ENCODE peak calls at places on chromosomes 1 and 21, in eight cellular contexts. T is testis; F is CD8-positive, alpha-beta T cell; H is A549; P is transverse colon; O is BE2C; W is esophagus muscularis mucosa; D is cardiac muscle cell. Y is an unnamed sample. For H3K4me1, the result is how much of the 10 kb centered on the place peaks cover.

GRCh38 chr1:180920702-180921101 is 8.0 kb downstream of the KIAA1614 start:
- DNase-seq in T (no peak), F (no peak), H (no peak), P (no peak), O (no peak), W (no peak), D (no peak), Y (no peak)

GRCh38 chr1:54151013-54151412 is 1.8 kb downstream of the CDCP2 start:
- DNase-seq in T (no peak), F (no peak), H (no peak), P (no peak), O (no peak), W (no peak), D (no peak), Y (no peak)

GRCh38 chr1:101820080-101820479 is 176.6 kb downstream of the OLFM3 start:
- DNase-seq in T (peak), F (no peak), H (no peak), P (no peak), O (peak), W (no peak), D (peak), Y (peak)

GRCh38 chr1:119294199-119294598 is 74.4 kb upstream of the HAO2 start:
- DNase-seq in T (no peak), F (no peak), H (no peak), P (no peak), O (no peak), W (no peak), D (no peak), Y (no peak)

GRCh38 chr21:31678478-31678877 is 19.0 kb downstream of the SOD1 start:
- DNase-seq in T (no peak), F (no peak), H (no peak), P (no peak), O (no peak), W (no peak), D (no peak), Y (no peak)

GRCh38 chr1:193774536-193775323 is 588.3 kb upstream of the B3GALT2 start:
- DNase-seq in T (no peak), F (no peak), H (no peak), P (no peak), O (no peak), W (no peak), D (no peak), Y (no peak)

GRCh38 chr1:151326619-151327222 is 495 bp downstream of the PI4KB start:
- DNase-seq in T (peak), F (no peak), H (peak), P (peak), O (peak), W (no peak), D (no peak), Y (no peak)

GRCh38 chr1:53092659-53093450 is 30.8 kb downstream of the PODN start:
- DNase-seq in T (no peak), F (no peak), H (no peak), P (no peak), O (no peak), W (no peak), D (no peak), Y (no peak)

GRCh38 chr1:34262921-34263320 is 86.2 kb downstream of the C1orf94 start:
- DNase-seq in T (no peak), F (no peak), H (no peak), P (no peak), O (no peak), W (peak), D (no peak), Y (peak)

GRCh38 chr21:37370152-37371040 is 3.8 kb downstream of the DYRK1A start:
- DNase-seq in T (no peak), F (no peak), H (no peak), P (no peak), O (no peak), W (no peak), D (no peak), Y (no peak)

GRCh38 chr1:169999357-169999756 is 75.1 kb downstream of the KIFAP3 start:
- DNase-seq in T (no peak), F (no peak), H (no peak), P (no peak), O (no peak), W (no peak), D (no peak), Y (no peak)

GRCh38 chr1:196433000-196433399 is 175.2 kb downstream of the KCNT2 start:
- DNase-seq in T (no peak), F (no peak), H (no peak), P (no peak), O (no peak), W (no peak), D (no peak), Y (no peak)

GRCh38 chr1:41411229-41411628 is 50.0 kb downstream of the FOXO6 start:
- DNase-seq in T (no peak), F (no peak), H (no peak), P (no peak), O (no peak), W (no peak), D (no peak), Y (no peak)

GRCh38 chr1:182143825-182144661 is 82.5 kb upstream of the ZNF648 start:
- DNase-seq in T (peak), F (no peak), H (no peak), P (peak), O (no peak), W (peak), D (peak), Y (peak)

GRCh38 chr1:23273450-23274133 is 56.3 kb upstream of the HTR1D start:
- DNase-seq in T (no peak), F (no peak), H (peak), P (no peak), O (no peak), W (no peak), D (no peak), Y (no peak)

GRCh38 chr1:89761901-89762300 is 58.9 kb upstream of the LRRC8D start:
- DNase-seq in T (no peak), F (no peak), H (no peak), P (no peak), O (no peak), W (no peak), D (no peak), Y (no peak)

GRCh38 chr1:54453089-54453488 is 46.9 kb upstream of the SSBP3 start:
- DNase-seq in T (no peak), F (no peak), H (no peak), P (no peak), O (no peak), W (no peak), D (no peak), Y (peak)

GRCh38 chr1:36752891-36753361 is 270.2 kb upstream of the CSF3R start:
- DNase-seq in T (no peak), F (no peak), H (no peak), P (no peak), O (no peak), W (no peak), D (no peak), Y (peak)

GRCh38 chr1:67749844-67750689 is 65.1 kb downstream of the GADD45A start:
- DNase-seq in T (peak), F (no peak), H (no peak), P (no peak), O (no peak), W (no peak), D (peak), Y (peak)

GRCh38 chr1:75725861-75726361 is 1.4 kb downstream of the ACADM start:
- DNase-seq in T (no peak), F (no peak), H (no peak), P (peak), O (no peak), W (no peak), D (no peak), Y (peak)

GRCh38 chr1:8814870-8815269 is 2.6 kb downstream of the RERE start:
- DNase-seq in T (peak), F (no peak), H (no peak), P (no peak), O (no peak), W (no peak), D (peak), Y (peak)

GRCh38 chr1:4587721-4588120 is 66.7 kb upstream of the AJAP1 start:
- DNase-seq in T (no peak), F (no peak), H (no peak), P (no peak), O (no peak), W (no peak), D (no peak), Y (no peak)

GRCh38 chr1:15191785-15192184 is 38.2 kb downstream of the TMEM51 start:
- DNase-seq in T (no peak), F (no peak), H (no peak), P (no peak), O (no peak), W (no peak), D (no peak), Y (no peak)

GRCh38 chr21:18443686-18444085 is 40.1 kb upstream of the TMPRSS15 start:
- DNase-seq in T (no peak), F (no peak), H (no peak), P (no peak), O (no peak), W (no peak), D (no peak), Y (no peak)

GRCh38 chr1:155970531-155971167 is 7.7 kb downstream of the ARHGEF2 start:
- DNase-seq in T (peak), F (no peak), H (no peak), P (peak), O (no peak), W (no peak), D (no peak), Y (no peak)

GRCh38 chr1:153563339-153563952 is 2.2 kb downstream of the S100A2 start:
- DNase-seq in T (no peak), F (no peak), H (no peak), P (no peak), O (no peak), W (no peak), D (no peak), Y (no peak)
- H3K4me1 ChIP-seq in T (under half), F (under half), H (half or more), P (under half), O (under half), W (under half), D (under half), Y (under half)

DNA sequence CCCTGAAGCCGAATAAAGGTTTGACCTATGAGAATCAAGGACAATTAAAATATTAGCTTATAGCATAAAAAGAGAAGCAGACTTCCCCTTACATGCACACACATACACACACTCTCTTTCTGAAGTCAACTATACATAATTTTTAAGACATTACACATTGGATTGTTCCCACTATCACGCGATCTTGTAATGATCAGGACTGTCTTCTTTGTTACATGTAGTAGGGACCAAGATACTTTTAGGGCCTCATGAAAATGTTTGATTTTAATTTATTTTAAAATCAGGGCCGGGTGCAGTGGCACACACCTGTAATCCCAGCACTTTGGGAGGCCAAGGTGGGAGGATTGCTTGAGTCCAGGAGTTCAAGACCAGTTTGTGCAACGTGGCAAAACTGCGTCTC is 16.4 kb upstream of the IRF2BP2 start:
- DNase-seq in T (no peak), F (no peak), H (no peak), P (no peak), O (no peak), W (no peak), D (no peak), Y (no peak)
- H3K4me1 ChIP-seq in T (under half), F (under half), H (half or more), P (under half), O (under half), W (under half), D (under half), Y (under half)

GRCh38 chr1:21337459-21337930 is 47.2 kb upstream of the ECE1 start:
- DNase-seq in T (no peak), F (no peak), H (no peak), P (no peak), O (no peak), W (no peak), D (no peak), Y (no peak)

GRCh38 chr1:21339402-21340229 is 49.4 kb upstream of the ECE1 start:
- DNase-seq in T (no peak), F (no peak), H (no peak), P (no peak), O (no peak), W (no peak), D (no peak), Y (no peak)

GRCh38 chr1:21337931-21338567 is 47.8 kb upstream of the ECE1 start:
- DNase-seq in T (peak), F (no peak), H (no peak), P (peak), O (no peak), W (peak), D (no peak), Y (no peak)

GRCh38 chr1:21340230-21340564 is 49.9 kb upstream of the ECE1 start:
- DNase-seq in T (no peak), F (no peak), H (no peak), P (peak), O (no peak), W (no peak), D (no peak), Y (no peak)

GRCh38 chr1:21338568-21339401 is 48.5 kb upstream of the ECE1 start:
- DNase-seq in T (peak), F (no peak), H (no peak), P (peak), O (no peak), W (no peak), D (no peak), Y (peak)
- H3K4me1 ChIP-seq in T (half or more), F (half or more), H (half or more), P (half or more), O (under half), W (half or more), D (under half), Y (under half)

DNA sequence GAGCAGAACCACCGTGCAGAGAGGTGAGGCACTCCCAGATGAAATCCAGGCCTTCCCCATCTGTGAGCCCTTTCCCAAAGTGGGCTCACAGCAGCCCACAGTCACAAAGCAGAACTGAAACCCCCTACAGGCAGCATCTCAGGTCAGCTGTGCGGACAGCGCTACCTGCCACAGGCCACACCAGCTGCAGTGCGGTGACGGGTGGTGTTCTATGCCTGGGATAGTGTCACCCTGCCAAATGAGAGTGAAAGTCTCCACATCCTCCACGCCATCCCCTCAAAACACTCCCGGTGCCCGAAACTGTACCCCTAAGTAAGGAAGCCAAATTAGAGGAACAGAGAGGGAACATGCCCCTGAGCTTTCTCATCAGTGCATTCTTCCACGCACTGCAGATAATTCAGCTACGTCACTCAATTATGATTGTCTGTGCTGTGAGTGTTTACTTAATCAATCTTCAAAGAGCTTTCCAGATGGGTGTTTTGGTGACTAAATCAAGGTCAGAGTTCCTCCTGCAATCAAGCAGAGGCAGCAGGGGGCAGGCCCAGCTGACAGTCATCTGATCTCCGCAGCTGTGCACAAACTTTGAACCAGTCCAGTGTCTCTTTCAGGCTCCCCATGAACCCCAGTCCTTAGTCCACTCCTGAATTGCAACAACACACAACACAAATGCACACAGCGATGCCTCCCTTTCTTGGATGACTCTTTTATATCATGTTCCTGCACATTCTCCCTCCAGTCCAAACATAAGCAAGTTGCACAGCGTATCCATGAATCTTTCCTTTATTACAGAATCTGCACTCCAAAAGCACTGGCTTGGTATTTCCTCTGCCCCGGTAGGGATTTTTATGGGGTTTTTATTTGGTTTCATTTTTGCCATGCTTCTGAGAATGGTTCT is 150.0 kb downstream of the TOMM20 start:
- DNase-seq in T (peak), F (no peak), H (no peak), P (peak), O (peak), W (no peak), D (no peak), Y (no peak)
- H3K4me1 ChIP-seq in T (under half), F (under half), H (half or more), P (half or more), O (under half), W (half or more), D (under half), Y (under half)

GRCh38 chr21:41763996-41764395 is 2.9 kb downstream of the RIPK4 start:
- DNase-seq in T (no peak), F (no peak), H (no peak), P (no peak), O (no peak), W (no peak), D (no peak), Y (peak)

GRCh38 chr21:41766051-41766882 is 585 bp downstream of the RIPK4 start:
- DNase-seq in T (no peak), F (no peak), H (no peak), P (no peak), O (no peak), W (no peak), D (no peak), Y (peak)

GRCh38 chr21:41765393-41765950 is 1.4 kb downstream of the RIPK4 start:
- DNase-seq in T (no peak), F (no peak), H (no peak), P (no peak), O (no peak), W (no peak), D (no peak), Y (peak)

GRCh38 chr21:41763398-41763931 is 3.4 kb downstream of the RIPK4 start:
- DNase-seq in T (no peak), F (no peak), H (no peak), P (no peak), O (no peak), W (no peak), D (peak), Y (peak)

DNA sequence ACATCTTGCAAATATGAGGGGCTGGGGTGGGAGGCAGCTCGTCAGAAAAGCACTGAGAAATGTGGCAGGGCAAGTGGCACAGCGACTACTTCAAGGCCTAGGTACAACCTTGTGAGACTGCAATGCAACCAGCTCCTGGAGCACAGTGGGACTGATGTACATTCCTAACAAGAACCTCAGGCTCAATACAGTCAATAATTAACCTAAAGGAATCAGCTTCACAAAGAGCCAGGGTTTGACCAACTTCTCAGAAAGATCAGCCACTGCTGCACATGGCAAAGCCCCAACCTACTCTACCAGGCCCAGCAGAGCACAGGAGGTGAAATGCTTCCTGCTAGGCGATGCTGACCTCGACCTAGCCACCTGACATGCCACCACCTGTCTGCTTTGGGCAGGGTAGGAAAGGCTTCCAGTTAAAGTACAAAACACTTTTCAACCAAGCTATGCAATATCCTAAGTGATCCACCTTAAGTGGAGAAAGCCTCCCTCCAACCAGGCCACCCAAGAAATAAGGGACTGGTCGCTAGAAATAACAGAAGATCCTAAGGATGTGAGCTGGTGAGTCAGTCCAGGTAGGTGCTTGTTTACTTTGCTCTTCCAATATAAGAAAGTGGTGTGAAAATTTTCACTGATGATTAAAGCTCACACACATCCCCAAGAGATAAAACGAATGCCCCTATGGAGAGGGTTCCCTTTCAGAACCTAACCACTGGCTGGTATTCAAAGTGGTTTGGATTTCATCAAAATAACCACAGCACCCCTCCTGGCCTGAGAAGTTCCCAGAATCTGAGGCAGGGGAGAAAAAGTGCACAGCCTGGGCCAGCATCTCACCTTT is 2.1 kb downstream of the RIPK4 start:
- DNase-seq in T (no peak), F (no peak), H (no peak), P (no peak), O (no peak), W (no peak), D (no peak), Y (peak)
- H3K4me1 ChIP-seq in T (under half), F (under half), H (half or more), P (half or more), O (under half), W (half or more), D (under half), Y (under half)